ENCODE peak calls at places on chromosomes 11 and 22, in nine cellular contexts. Y is astrocyte of the cerebellum, F is adrenal gland, D is fibroblast of lung, J is testis, H is bronchial epithelial cell, K is kidney, A is cardiac fibroblast, X is dorsolateral prefrontal cortex. L is an unnamed sample.

GRCh38 chr22:49951001-49951677 is 9.4 kb upstream of the PIM3 start:
- DNase-seq in X (no peak), H (peak), K (peak), F (no peak), J (no peak), D (no peak), A (no peak), Y (no peak), L (no peak)

GRCh38 chr11:7577226-7577882 is 63.6 kb downstream of the PPFIBP2 start:
- DNase-seq in K (no peak), X (peak), H (no peak), J (peak), Y (no peak), F (no peak), D (peak), A (peak), L (no peak)

GRCh38 chr11:68601147-68601546 is 83.2 kb upstream of the GAL start:
- DNase-seq in Y (no peak), A (no peak), F (no peak), H (no peak), D (no peak), X (no peak), J (no peak), K (no peak), L (no peak)

GRCh38 chr22:24471570-24471969 is 23.6 kb upstream of the UPB1 start:
- DNase-seq in A (peak), F (peak), J (peak), X (no peak), Y (peak), K (peak), H (no peak), D (peak), L (no peak)

GRCh38 chr11:68503281-68503687 is 42.7 kb downstream of the PPP6R3 start:
- DNase-seq in K (no peak), H (no peak), Y (no peak), A (peak), X (no peak), F (no peak), D (peak), J (no peak), L (no peak)

GRCh38 chr11:14132312-14132711 is 169.8 kb downstream of the SPON1 start:
- DNase-seq in F (no peak), D (peak), A (peak), J (no peak), X (no peak), K (no peak), Y (no peak), H (no peak), L (no peak)

GRCh38 chr22:20132686-20133246 is 1.2 kb downstream of the ZDHHC8 start:
- DNase-seq in A (no peak), H (no peak), J (no peak), X (no peak), D (no peak), K (no peak), Y (no peak), F (no peak), L (no peak)

GRCh38 chr11:44680982-44681597 is 45.7 kb upstream of the TSPAN18 start:
- DNase-seq in K (no peak), Y (no peak), F (no peak), A (peak), H (peak), J (no peak), D (no peak), X (no peak), L (no peak)

GRCh38 chr11:102456381-102456780 is 3.8 kb upstream of the TMEM123 start:
- DNase-seq in K (no peak), H (peak), A (peak), F (no peak), Y (no peak), X (no peak), D (peak), J (no peak), L (no peak)

GRCh38 chr11:131136476-131136875 is 220.2 kb upstream of the SNX19 start:
- DNase-seq in H (peak), D (peak), A (no peak), Y (no peak), K (no peak), X (no peak), J (no peak), F (no peak), L (no peak)

GRCh38 chr11:34916810-34917780 is 677 bp downstream of the PDHX start:
- DNase-seq in Y (peak), J (peak), K (no peak), H (peak), F (no peak), D (peak), A (peak), X (no peak), L (no peak)

GRCh38 chr22:44925465-44926123 is 84.2 kb downstream of the PHF21B start:
- DNase-seq in Y (no peak), K (peak), J (no peak), F (no peak), H (no peak), A (no peak), X (no peak), D (no peak), L (no peak)

GRCh38 chr11:46362146-46363030 is 15.1 kb downstream of the DGKZ start:
- DNase-seq in A (no peak), Y (no peak), F (no peak), K (peak), H (no peak), D (no peak), J (no peak), X (no peak), L (no peak)

GRCh38 chr11:6362185-6362867 is 27.9 kb upstream of the SMPD1 start:
- DNase-seq in K (no peak), D (no peak), J (no peak), Y (no peak), F (no peak), A (no peak), H (peak), X (no peak), L (no peak)

GRCh38 chr11:58965246-58965985 is 26.1 kb downstream of the GLYATL1 start:
- DNase-seq in Y (no peak), X (no peak), J (no peak), K (no peak), A (no peak), F (no peak), H (peak), D (no peak), L (no peak)

GRCh38 chr22:47000888-47001287 is 238.4 kb downstream of the TBC1D22A start:
- DNase-seq in F (no peak), J (no peak), K (no peak), Y (no peak), H (no peak), A (no peak), D (no peak), X (no peak), L (no peak)

GRCh38 chr11:6663794-6664478 is 8.3 kb upstream of the DCHS1 start:
- DNase-seq in Y (no peak), D (no peak), H (no peak), K (no peak), A (no peak), F (no peak), X (no peak), J (no peak), L (no peak)

DNA sequence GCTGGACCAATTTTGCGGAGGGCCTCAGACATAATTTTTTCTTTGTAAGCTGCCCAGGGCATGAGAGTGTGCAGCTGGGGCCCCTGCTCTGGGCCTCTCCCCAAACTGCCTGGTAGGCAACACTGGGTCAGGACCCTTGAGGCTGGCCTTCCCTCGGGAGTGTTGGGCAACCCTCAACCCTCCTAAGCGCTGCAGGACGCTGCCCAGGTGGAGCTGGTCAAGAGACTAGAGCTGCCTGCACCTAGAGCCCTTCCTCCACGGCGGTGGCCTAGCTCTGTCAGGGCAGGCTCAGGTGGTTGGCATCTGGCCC is 505 bp upstream of the TMEM132A start:
- DNase-seq in F (no peak), X (no peak), D (no peak), Y (no peak), K (no peak), H (no peak), J (no peak), A (no peak), L (no peak)
- H3K4me3 ChIP-seq in F (no peak), X (peak), D (no peak), Y (no peak), K (no peak), H (peak), J (no peak), A (peak), L (peak)

GRCh38 chr22:27298387-27299141 is 503.0 kb downstream of the MN1 start:
- DNase-seq in A (no peak), J (no peak), X (no peak), D (no peak), Y (no peak), F (no peak), K (no peak), H (no peak), L (no peak)

GRCh38 chr22:27303718-27304117 is 497.8 kb downstream of the MN1 start:
- DNase-seq in F (no peak), D (no peak), X (no peak), K (no peak), J (no peak), A (no peak), H (no peak), Y (no peak), L (no peak)

GRCh38 chr22:27299181-27300085 is 502.1 kb downstream of the MN1 start:
- DNase-seq in H (no peak), Y (peak), K (no peak), A (no peak), X (no peak), D (no peak), J (no peak), F (no peak), L (no peak)

GRCh38 chr22:27300661-27301285 is 500.8 kb downstream of the MN1 start:
- DNase-seq in A (no peak), Y (no peak), X (no peak), J (no peak), D (no peak), H (no peak), F (no peak), K (no peak), L (no peak)

DNA sequence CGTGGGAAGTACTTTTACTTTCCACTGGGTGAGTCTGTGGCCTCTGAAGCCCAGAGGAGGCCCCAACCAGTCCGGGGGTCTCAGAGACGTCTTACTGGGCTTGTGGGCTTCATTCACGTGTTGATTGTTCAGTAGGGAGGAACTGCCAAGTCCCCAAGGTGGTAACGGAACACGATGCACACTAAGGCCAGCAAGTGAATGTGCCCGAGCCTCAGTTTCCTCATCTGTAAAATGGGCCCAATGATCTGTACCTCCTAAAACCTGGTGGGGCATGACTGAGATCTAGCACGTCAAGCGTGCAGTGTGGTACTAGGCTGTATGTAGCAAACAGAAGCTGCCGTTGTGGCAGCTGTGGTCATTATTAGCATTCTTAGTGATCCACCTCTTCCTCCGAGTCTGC is 499.1 kb downstream of the MN1 start:
- DNase-seq in J (no peak), H (no peak), K (no peak), X (no peak), Y (no peak), F (no peak), A (no peak), D (no peak), L (no peak)
- TF ChIP-seq CTCF in J (no peak), H (no peak), K (no peak), X (no peak), Y (no peak), F (no peak), A (no peak), D (no peak), L (no peak)

GRCh38 chr11:10735532-10736465 is 15.2 kb upstream of the CTR9 start:
- DNase-seq in H (peak), D (peak), F (peak), Y (peak), J (peak), A (peak), K (peak), X (peak), L (peak)
- H3K4me3 ChIP-seq in H (peak), D (peak), F (no peak), Y (no peak), J (no peak), A (peak), K (peak), X (peak), L (peak)

DNA sequence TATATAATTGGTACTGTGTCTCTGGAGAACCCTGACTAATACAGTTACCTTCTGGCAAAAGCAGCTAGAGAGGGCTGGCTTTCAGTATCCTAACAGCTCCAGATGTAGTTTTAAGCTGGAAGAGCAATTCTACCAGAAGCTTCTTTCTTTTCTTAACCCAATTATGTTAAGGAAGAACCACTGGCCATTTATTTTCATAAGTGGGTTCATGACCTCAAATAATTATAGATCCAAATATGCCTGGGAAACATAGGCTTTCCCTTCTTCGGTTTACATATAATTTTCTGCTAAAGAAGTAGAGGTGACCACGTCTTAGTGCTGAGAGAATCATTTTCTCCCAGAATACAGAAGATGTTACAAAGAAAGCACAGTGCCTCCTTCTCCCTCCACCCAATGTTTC is 181.9 kb downstream of the KIF18A start:
- DNase-seq in K (no peak), H (no peak), D (peak), Y (no peak), A (no peak), F (no peak), J (no peak), X (no peak), L (no peak)
- TF ChIP-seq CTCF in K (no peak), H (no peak), D (no peak), Y (no peak), A (no peak), F (no peak), J (no peak), X (no peak), L (no peak)

DNA sequence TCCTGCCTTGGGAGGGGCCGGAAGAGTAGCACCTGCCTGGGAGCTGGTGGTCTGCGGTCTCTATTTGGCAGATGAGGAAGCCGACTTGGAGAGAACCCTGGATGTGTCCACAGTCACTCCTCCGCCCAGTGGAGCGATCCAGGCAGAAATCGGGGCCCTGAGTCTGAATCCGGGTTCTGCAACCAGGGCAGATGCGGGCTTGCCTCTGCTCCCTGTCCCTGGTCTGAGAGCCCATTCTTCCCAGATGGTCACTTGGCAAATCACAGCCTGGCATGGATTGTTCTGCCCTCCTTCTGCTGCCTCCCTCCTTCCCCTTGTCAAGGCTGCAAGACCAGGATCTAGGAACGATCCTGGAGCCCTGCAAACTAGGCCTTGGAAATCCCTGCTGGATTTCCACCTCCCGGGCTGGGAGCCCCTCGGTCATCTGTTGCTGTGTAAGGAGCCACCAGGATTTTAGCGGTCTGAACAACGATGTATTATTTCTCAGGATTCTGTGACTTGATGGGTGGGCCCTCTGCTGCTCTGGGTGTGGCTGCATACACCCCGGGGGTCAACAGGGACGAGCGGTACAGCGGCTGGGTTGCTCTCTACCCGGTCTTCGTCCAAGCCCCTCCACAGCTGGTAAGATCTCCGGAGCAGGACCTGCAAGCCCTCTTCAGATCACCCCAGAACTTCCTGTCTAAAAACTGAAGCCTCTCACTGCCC is 2.0 kb upstream of the ASCL2 start:
- DNase-seq in D (no peak), K (no peak), J (peak), F (no peak), Y (no peak), A (no peak), X (no peak), H (no peak), L (no peak)
- H3K4me3 ChIP-seq in D (no peak), K (no peak), J (no peak), F (no peak), Y (no peak), A (no peak), X (no peak), H (no peak), L (no peak)

DNA sequence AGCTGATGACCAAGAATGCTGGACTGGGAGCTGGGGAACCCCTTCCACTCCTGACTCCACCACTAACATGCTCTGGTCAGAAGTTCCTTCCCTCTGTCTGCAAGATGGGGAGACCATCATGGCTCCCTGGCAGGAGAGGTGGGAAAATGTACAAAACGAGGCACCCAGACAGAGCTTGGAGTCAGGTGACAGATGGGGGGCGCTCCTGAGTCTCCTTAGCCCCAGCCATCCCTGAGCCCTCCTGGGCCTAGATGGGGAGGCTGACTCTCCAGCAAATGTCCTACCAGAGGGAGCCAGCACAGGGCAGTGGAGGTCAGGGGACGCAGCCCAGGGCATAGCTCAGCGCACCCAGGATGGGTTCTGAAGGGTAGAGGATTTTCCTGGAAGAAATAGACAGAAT is 20.0 kb downstream of the KCNJ4 start:
- DNase-seq in F (no peak), J (no peak), A (no peak), H (no peak), Y (no peak), K (no peak), X (no peak), D (no peak), L (no peak)
- TF ChIP-seq CTCF in F (no peak), J (no peak), A (no peak), H (no peak), Y (no peak), K (no peak), X (no peak), D (no peak), L (peak)

GRCh38 chr11:114075891-114076441 is 16.5 kb downstream of the ZBTB16 start:
- DNase-seq in K (no peak), F (peak), X (no peak), A (peak), D (peak), Y (peak), J (no peak), H (peak), L (no peak)

GRCh38 chr11:114075343-114075610 is 15.8 kb downstream of the ZBTB16 start:
- DNase-seq in D (no peak), A (no peak), F (no peak), J (no peak), H (no peak), K (no peak), X (no peak), Y (no peak), L (no peak)

GRCh38 chr11:114072978-114073377 is 13.5 kb downstream of the ZBTB16 start:
- DNase-seq in F (no peak), A (no peak), K (no peak), X (no peak), J (no peak), Y (no peak), H (no peak), D (no peak), L (no peak)

GRCh38 chr11:114073506-114074381 is 14.2 kb downstream of the ZBTB16 start:
- DNase-seq in X (no peak), J (no peak), D (no peak), H (no peak), F (no peak), A (no peak), Y (no peak), K (no peak), L (no peak)

DNA sequence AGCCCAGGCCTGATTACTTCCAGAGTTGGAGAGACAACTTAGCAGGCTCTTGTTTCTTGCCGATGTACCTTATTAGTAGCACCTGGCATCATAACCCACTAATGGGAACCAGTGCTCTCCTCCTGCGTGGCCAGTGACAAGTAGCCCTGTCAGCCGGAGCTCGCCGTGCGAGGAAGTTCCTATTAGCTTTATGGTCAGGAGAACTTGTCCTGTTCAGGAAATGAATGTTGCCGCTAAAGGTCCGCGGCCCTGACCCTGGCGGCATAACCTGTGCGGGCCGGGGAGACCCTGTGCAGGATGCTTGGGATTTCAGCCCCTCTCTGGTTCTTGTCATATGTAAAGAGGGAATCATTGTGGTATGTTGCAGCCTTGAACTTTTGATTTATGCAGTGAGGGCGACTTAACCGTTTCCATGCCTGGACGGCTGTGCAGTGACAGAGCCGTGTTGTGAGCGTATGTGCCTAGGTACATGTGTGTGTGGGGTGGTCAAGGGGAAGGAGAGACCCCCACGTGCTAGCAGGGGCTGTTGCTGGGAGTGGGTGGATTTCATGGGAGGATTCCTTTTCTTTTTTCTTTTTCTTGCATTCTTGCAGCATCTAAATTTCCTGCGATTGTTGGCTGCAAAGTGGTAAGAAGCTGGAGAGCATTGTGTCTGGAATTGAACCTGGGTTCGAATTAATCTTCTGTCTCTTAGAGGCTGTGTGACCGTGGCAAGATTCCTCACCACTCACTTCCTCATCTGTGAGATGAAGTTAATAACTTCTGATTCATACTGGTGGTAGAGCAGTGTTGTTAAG is 15.2 kb downstream of the ZBTB16 start:
- DNase-seq in Y (no peak), H (no peak), J (no peak), X (no peak), F (no peak), K (no peak), D (no peak), A (no peak), L (no peak)
- H3K4me3 ChIP-seq in Y (no peak), H (no peak), J (no peak), X (peak), F (no peak), K (peak), D (no peak), A (no peak), L (no peak)

GRCh38 chr11:57205046-57205671 is 23.4 kb downstream of the LRRC55 start:
- DNase-seq in X (no peak), F (no peak), A (peak), D (peak), H (peak), J (no peak), Y (peak), K (no peak), L (no peak)
- TF ChIP-seq CTCF in X (no peak), F (no peak), A (no peak), D (no peak), H (no peak), J (no peak), Y (no peak), K (no peak), L (peak)

L was measured in HFF-Myc.